ENCODE peak calls at places on chromosomes 4 and X, in seven cellular contexts. One of them, this sample, is unnamed.

GRCh38 chr4:95124906-95125504 is 367.2 kb downstream of the BMPR1B start:
- DNase-seq in H1: no peak
- DNase-seq in HCT116: peak
- DNase-seq in IMR-90: peak
- DNase-seq in mammary epithelial cell: peak
- DNase-seq in mesenchymal stem cell: peak
- DNase-seq in PC-3: peak
- DNase-seq in this sample: no peak

GRCh38 chrX:118510076-118510475 is 14.5 kb downstream of the DOCK11 start:
- DNase-seq in H1: no peak
- DNase-seq in HCT116: no peak
- DNase-seq in IMR-90: no peak
- DNase-seq in mammary epithelial cell: no peak
- DNase-seq in mesenchymal stem cell: no peak
- DNase-seq in PC-3: no peak
- DNase-seq in this sample: no peak

GRCh38 chr4:26459054-26459755 is 31.1 kb downstream of the CCKAR start:
- DNase-seq in H1: no peak
- DNase-seq in HCT116: peak
- DNase-seq in IMR-90: peak
- DNase-seq in mammary epithelial cell: peak
- DNase-seq in mesenchymal stem cell: peak
- DNase-seq in PC-3: peak
- DNase-seq in this sample: peak

GRCh38 chr4:130026185-130026584 is 930.2 kb downstream of the C4orf33 start:
- DNase-seq in H1: peak
- DNase-seq in HCT116: no peak
- DNase-seq in IMR-90: no peak
- DNase-seq in mammary epithelial cell: no peak
- DNase-seq in mesenchymal stem cell: no peak
- DNase-seq in PC-3: no peak
- DNase-seq in this sample: no peak

GRCh38 chrX:13899607-13900006 is 82.7 kb upstream of the GPM6B start:
- DNase-seq in H1: no peak
- DNase-seq in HCT116: no peak
- DNase-seq in IMR-90: peak
- DNase-seq in mammary epithelial cell: peak
- DNase-seq in mesenchymal stem cell: peak
- DNase-seq in PC-3: peak
- DNase-seq in this sample: no peak

GRCh38 chr4:164252286-164252685 is 501.6 kb upstream of the SMIM31 start:
- DNase-seq in H1: no peak
- DNase-seq in HCT116: no peak
- DNase-seq in IMR-90: no peak
- DNase-seq in mammary epithelial cell: peak
- DNase-seq in mesenchymal stem cell: peak
- DNase-seq in PC-3: no peak
- DNase-seq in this sample: no peak

GRCh38 chr4:183469936-183470335 is 25.5 kb downstream of the CDKN2AIP start:
- DNase-seq in H1: no peak
- DNase-seq in HCT116: peak
- DNase-seq in IMR-90: peak
- DNase-seq in mammary epithelial cell: peak
- DNase-seq in mesenchymal stem cell: peak
- DNase-seq in PC-3: peak
- DNase-seq in this sample: no peak

GRCh38 chr4:71396382-71396781 is 57.6 kb downstream of the SLC4A4 start:
- DNase-seq in H1: no peak
- DNase-seq in HCT116: no peak
- DNase-seq in IMR-90: peak
- DNase-seq in mammary epithelial cell: no peak
- DNase-seq in mesenchymal stem cell: peak
- DNase-seq in PC-3: peak
- DNase-seq in this sample: peak

GRCh38 chrX:72317139-72317538 is 11.4 kb upstream of the CITED1 start:
- DNase-seq in H1: no peak
- DNase-seq in HCT116: no peak
- DNase-seq in IMR-90: no peak
- DNase-seq in mammary epithelial cell: no peak
- DNase-seq in mesenchymal stem cell: no peak
- DNase-seq in PC-3: no peak
- DNase-seq in this sample: no peak

GRCh38 chr4:67106846-67107467 is 438.3 kb downstream of the CENPC start:
- DNase-seq in H1: no peak
- DNase-seq in HCT116: no peak
- DNase-seq in IMR-90: no peak
- DNase-seq in mammary epithelial cell: no peak
- DNase-seq in mesenchymal stem cell: peak
- DNase-seq in PC-3: no peak
- DNase-seq in this sample: no peak

GRCh38 chr4:118942465-118942864 is 53.8 kb downstream of the SYNPO2 start:
- DNase-seq in H1: no peak
- DNase-seq in HCT116: no peak
- DNase-seq in IMR-90: peak
- DNase-seq in mammary epithelial cell: peak
- DNase-seq in mesenchymal stem cell: peak
- DNase-seq in PC-3: peak
- DNase-seq in this sample: no peak

GRCh38 chr4:5888222-5888701 is 4.6 kb downstream of the CRMP1 start:
- DNase-seq in H1: peak
- DNase-seq in HCT116: no peak
- DNase-seq in IMR-90: no peak
- DNase-seq in mammary epithelial cell: no peak
- DNase-seq in mesenchymal stem cell: peak
- DNase-seq in PC-3: no peak
- DNase-seq in this sample: peak

GRCh38 chr4:53804719-53805118 is 213.4 kb upstream of the LNX1 start:
- DNase-seq in H1: peak
- DNase-seq in HCT116: peak
- DNase-seq in IMR-90: no peak
- DNase-seq in mammary epithelial cell: peak
- DNase-seq in mesenchymal stem cell: no peak
- DNase-seq in PC-3: peak
- DNase-seq in this sample: no peak

GRCh38 chrX:63282077-63282476 is 69.1 kb downstream of the SPIN4 start:
- DNase-seq in H1: no peak
- DNase-seq in HCT116: no peak
- DNase-seq in IMR-90: no peak
- DNase-seq in mammary epithelial cell: no peak
- DNase-seq in mesenchymal stem cell: no peak
- DNase-seq in PC-3: no peak
- DNase-seq in this sample: no peak

GRCh38 chr4:74219241-74219640 is 61.3 kb downstream of the MTHFD2L start:
- DNase-seq in H1: no peak
- DNase-seq in HCT116: no peak
- DNase-seq in IMR-90: no peak
- DNase-seq in mammary epithelial cell: peak
- DNase-seq in mesenchymal stem cell: no peak
- DNase-seq in PC-3: no peak
- DNase-seq in this sample: no peak

GRCh38 chr4:8238515-8239053 is 31.0 kb upstream of the HTRA3 start:
- DNase-seq in H1: peak
- DNase-seq in HCT116: no peak
- DNase-seq in IMR-90: no peak
- DNase-seq in mammary epithelial cell: no peak
- DNase-seq in mesenchymal stem cell: no peak
- DNase-seq in PC-3: peak
- DNase-seq in this sample: peak

GRCh38 chr4:27198246-27198645 is 337.6 kb downstream of the STIM2 start:
- DNase-seq in H1: no peak
- DNase-seq in HCT116: no peak
- DNase-seq in IMR-90: no peak
- DNase-seq in mammary epithelial cell: no peak
- DNase-seq in mesenchymal stem cell: no peak
- DNase-seq in PC-3: no peak
- DNase-seq in this sample: no peak

GRCh38 chr4:90540536-90540935 is 413.3 kb downstream of the CCSER1 start:
- DNase-seq in H1: no peak
- DNase-seq in HCT116: no peak
- DNase-seq in IMR-90: no peak
- DNase-seq in mammary epithelial cell: no peak
- DNase-seq in mesenchymal stem cell: no peak
- DNase-seq in PC-3: no peak
- DNase-seq in this sample: no peak

GRCh38 chr4:90542216-90542615 is 415.0 kb downstream of the CCSER1 start:
- DNase-seq in H1: no peak
- DNase-seq in HCT116: no peak
- DNase-seq in IMR-90: no peak
- DNase-seq in mammary epithelial cell: no peak
- DNase-seq in mesenchymal stem cell: no peak
- DNase-seq in PC-3: no peak
- DNase-seq in this sample: no peak

GRCh38 chr4:90536408-90536807 is 409.2 kb downstream of the CCSER1 start:
- DNase-seq in H1: no peak
- DNase-seq in HCT116: no peak
- DNase-seq in IMR-90: no peak
- DNase-seq in mammary epithelial cell: no peak
- DNase-seq in mesenchymal stem cell: no peak
- DNase-seq in PC-3: no peak
- DNase-seq in this sample: no peak

DNA sequence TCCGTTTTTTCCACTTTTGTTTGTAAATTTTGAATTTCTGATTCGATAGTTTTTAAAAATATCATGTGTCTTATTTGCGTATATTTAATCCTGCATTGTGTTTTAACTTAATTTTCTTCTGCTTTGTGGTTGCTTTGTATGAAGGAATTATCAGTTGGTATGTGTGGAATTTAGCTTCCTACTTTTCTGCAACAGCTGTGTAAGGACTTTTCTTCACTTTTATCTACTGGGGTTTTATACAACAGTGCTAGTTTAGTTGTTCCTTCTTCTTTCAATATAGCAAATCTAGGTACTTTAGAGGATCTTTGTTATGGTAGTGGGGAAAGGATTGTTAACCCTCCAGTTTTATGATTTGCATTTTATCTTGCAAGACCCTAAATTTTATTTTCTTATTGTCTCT is 410.3 kb downstream of the CCSER1 start:
- DNase-seq in H1: no peak
- DNase-seq in HCT116: no peak
- DNase-seq in IMR-90: no peak
- DNase-seq in mammary epithelial cell: no peak
- DNase-seq in mesenchymal stem cell: peak
- DNase-seq in PC-3: no peak
- DNase-seq in this sample: no peak
- H3K4me2 ChIP-seq in H1: no peak
- H3K4me2 ChIP-seq in HCT116: no peak
- H3K4me2 ChIP-seq in IMR-90: no peak
- H3K4me2 ChIP-seq in mammary epithelial cell: no peak
- H3K4me2 ChIP-seq in mesenchymal stem cell: no peak
- H3K4me2 ChIP-seq in PC-3: no peak
- H3K4me2 ChIP-seq in this sample: no peak

DNA sequence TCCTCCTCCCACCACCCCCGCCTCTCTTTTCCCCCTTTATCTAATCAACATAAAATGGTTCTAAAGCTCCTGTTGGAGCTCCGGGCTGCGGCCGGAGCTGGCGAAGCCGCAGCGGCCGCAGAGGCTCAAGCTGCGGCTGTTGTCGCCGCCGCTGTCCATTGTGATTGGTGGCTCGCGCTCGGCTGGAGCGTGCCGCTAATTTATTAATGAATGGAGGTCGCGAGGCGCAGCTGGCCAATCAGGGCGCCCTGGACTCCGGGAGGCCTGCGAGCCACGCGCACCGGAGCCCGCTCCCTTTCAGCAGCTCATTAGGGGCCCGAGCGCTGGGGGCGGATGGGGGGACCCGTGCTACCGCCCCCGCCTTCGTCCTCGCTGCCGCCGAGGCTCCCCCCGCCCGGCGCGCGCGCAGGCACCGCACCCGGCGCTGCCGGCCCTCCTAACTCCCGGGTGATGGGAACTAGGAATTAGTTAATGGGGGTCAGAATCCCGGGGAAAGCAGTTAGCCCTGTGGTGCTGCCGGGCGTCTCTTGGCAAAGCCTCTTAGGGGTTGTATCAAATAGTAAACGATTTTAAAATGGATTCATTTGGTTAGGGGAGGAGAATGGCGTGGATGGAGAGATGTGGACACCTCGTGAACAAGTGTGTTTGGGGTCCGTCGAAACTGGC is 554 bp upstream of the NEUROG2 start:
- DNase-seq in H1: peak
- DNase-seq in HCT116: no peak
- DNase-seq in IMR-90: no peak
- DNase-seq in mammary epithelial cell: no peak
- DNase-seq in mesenchymal stem cell: no peak
- DNase-seq in PC-3: no peak
- DNase-seq in this sample: peak
- H2AFZ ChIP-seq in H1: no peak
- H2AFZ ChIP-seq in HCT116: no peak
- H2AFZ ChIP-seq in IMR-90: peak
- H2AFZ ChIP-seq in mammary epithelial cell: peak
- H2AFZ ChIP-seq in mesenchymal stem cell: no peak
- H2AFZ ChIP-seq in PC-3: peak
- H2AFZ ChIP-seq in this sample: no peak

DNA sequence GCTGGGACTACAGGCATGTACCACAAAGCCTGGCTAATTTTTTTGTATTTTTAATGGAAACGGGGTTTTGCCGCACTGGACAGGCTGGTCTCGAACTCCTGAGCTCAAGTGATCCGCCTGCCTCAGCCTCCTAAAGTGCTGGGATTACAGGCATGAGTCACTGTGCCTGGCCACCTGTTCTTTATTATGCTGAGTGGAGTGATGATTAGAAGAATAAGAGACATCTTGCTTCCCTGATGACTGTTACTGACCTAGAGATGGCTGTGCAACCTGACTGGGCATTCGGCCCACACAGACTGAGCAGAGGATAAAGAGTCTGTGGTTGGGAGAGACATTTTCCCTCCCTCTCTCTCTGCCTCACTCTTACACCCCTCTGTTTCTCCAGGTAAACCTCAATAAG is 56.7 kb downstream of the SPINK2 start:
- DNase-seq in H1: no peak
- DNase-seq in HCT116: no peak
- DNase-seq in IMR-90: peak
- DNase-seq in mammary epithelial cell: no peak
- DNase-seq in mesenchymal stem cell: no peak
- DNase-seq in PC-3: peak
- DNase-seq in this sample: no peak
- H3K4me3 ChIP-seq in H1: no peak
- H3K4me3 ChIP-seq in HCT116: no peak
- H3K4me3 ChIP-seq in IMR-90: no peak
- H3K4me3 ChIP-seq in mammary epithelial cell: no peak
- H3K4me3 ChIP-seq in mesenchymal stem cell: no peak
- H3K4me3 ChIP-seq in PC-3: no peak
- H3K4me3 ChIP-seq in this sample: no peak

DNA sequence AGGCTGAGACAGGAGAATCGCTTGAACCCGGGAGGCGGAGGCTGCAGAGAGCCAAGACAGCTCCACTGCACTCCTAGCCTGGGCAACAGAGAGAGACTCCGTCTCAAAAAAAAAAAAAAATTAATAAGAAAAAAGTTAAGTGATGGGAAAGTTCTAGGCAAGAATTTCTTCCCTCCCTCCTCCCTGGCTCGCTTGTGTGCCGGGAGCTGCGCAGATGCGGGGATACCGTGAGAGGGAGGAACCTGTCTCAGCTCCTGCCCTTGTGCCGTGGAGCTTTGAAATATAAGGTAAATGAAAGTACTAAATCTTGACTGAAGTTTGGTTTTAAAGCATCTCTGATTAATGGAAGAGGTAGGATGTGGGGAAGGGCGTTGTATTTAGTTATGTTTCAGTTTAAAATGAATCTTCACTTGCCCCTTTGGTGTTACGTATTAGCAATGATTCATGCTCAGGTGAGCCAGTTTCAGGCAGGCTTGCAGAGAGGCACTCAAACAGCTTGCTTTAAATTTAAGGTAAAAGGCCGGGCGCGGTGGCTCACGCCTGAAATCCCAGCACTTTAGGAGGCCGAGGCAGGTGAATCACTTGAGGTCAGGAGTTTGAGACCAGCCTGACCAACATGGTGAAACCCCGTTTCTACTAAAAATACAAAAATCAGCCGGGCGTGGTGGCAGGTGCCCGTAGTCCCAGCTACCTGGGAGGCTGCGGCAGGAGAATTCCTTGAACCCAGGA is 1.4 kb upstream of the UFSP2 start:
- DNase-seq in H1: no peak
- DNase-seq in HCT116: no peak
- DNase-seq in IMR-90: no peak
- DNase-seq in mammary epithelial cell: peak
- DNase-seq in mesenchymal stem cell: no peak
- DNase-seq in PC-3: no peak
- DNase-seq in this sample: no peak
- H3K4me2 ChIP-seq in H1: peak
- H3K4me2 ChIP-seq in HCT116: peak
- H3K4me2 ChIP-seq in IMR-90: no peak
- H3K4me2 ChIP-seq in mammary epithelial cell: no peak
- H3K4me2 ChIP-seq in mesenchymal stem cell: no peak
- H3K4me2 ChIP-seq in PC-3: no peak
- H3K4me2 ChIP-seq in this sample: no peak

This sample was measured in osteoblast.